ENCODE peak calls at places on chromosomes 12 and 14, in five cellular contexts. E, Z, S, F and H are unnamed samples.

GRCh38 chr12:125518074-125518473 is 452.8 kb downstream of the AACS start:
- DNase-seq in E (no peak), Z (no peak), S (no peak), F (no peak), H (peak)

GRCh38 chr12:26058308-26058707 is 66.5 kb downstream of the BHLHE41 start:
- DNase-seq in E (no peak), Z (no peak), S (no peak), F (no peak), H (no peak)

GRCh38 chr12:108271951-108272729 is 67.0 kb downstream of the CMKLR1 start:
- DNase-seq in E (no peak), Z (no peak), S (no peak), F (no peak), H (no peak)

GRCh38 chr14:102803139-102803538 is 25.9 kb downstream of the TRAF3 start:
- DNase-seq in E (no peak), Z (no peak), S (peak), F (no peak), H (no peak)

GRCh38 chr14:64387232-64387737 is 868 bp upstream of the MTHFD1 start:
- DNase-seq in E (no peak), Z (no peak), S (peak), F (no peak), H (peak)

GRCh38 chr12:86834217-86834616 is 578.0 kb upstream of the MGAT4C start:
- DNase-seq in E (no peak), Z (no peak), S (no peak), F (no peak), H (no peak)

GRCh38 chr14:32358781-32359180 is 29.7 kb downstream of the AKAP6 start:
- DNase-seq in E (no peak), Z (no peak), S (no peak), F (no peak), H (no peak)

GRCh38 chr14:104333903-104334811 is 195.8 kb downstream of the KIF26A start:
- DNase-seq in E (no peak), Z (peak), S (no peak), F (no peak), H (no peak)

GRCh38 chr12:126139355-126139754 is 1074.1 kb downstream of the AACS start:
- DNase-seq in E (no peak), Z (no peak), S (no peak), F (no peak), H (no peak)

GRCh38 chr12:57219993-57220728 is 3.6 kb downstream of the NXPH4 start:
- DNase-seq in E (no peak), Z (no peak), S (no peak), F (no peak), H (no peak)

GRCh38 chr12:47940773-47941474 is 22.5 kb upstream of the TMEM106C start:
- DNase-seq in E (no peak), Z (no peak), S (no peak), F (no peak), H (no peak)

GRCh38 chr12:2925322-2925995 is 33.7 kb upstream of the TEAD4 start:
- DNase-seq in E (no peak), Z (no peak), S (peak), F (no peak), H (peak)

GRCh38 chr12:122749569-122750332 is 2.9 kb upstream of the DENR start:
- DNase-seq in E (no peak), Z (peak), S (no peak), F (no peak), H (no peak)

GRCh38 chr14:30558675-30559555 is at the start of gene G2E3:
- DNase-seq in E (peak), Z (peak), S (peak), F (peak), H (peak)

GRCh38 chr12:92987362-92987761 is 58.3 kb upstream of the EEA1 start:
- DNase-seq in E (peak), Z (no peak), S (peak), F (no peak), H (peak)

GRCh38 chr12:118052324-118053070 is 8.5 kb downstream of the WSB2 start:
- DNase-seq in E (peak), Z (peak), S (peak), F (peak), H (peak)

GRCh38 chr12:115451785-115452736 is 768.1 kb upstream of the TBX3 start:
- DNase-seq in E (peak), Z (no peak), S (peak), F (no peak), H (peak)

GRCh38 chr12:38137287-38137686 is 179.3 kb upstream of the ALG10B start:
- DNase-seq in E (no peak), Z (no peak), S (no peak), F (no peak), H (no peak)